ENCODE peak calls at places on chromosomes 13 and 19, in five cellular contexts. T, Y, N, A and P are unnamed samples.

GRCh38 chr19:32581704-32582164 is 744 bp downstream of the PDCD5 start:
- DNase-seq in A (peak; percentile 15), Y (no peak), T (no peak), N (no peak), P (no peak)

GRCh38 chr13:58048670-58049069 is 417.1 kb downstream of the PCDH17 start:
- DNase-seq in Y (no peak), A (no peak), T (no peak), N (no peak), P (no peak)

GRCh38 chr19:39557791-39558622 is 18.0 kb upstream of the EID2 start:
- DNase-seq in T (no peak), N (peak; percentile 37), Y (no peak), A (no peak), P (no peak)

GRCh38 chr13:76809369-76809768 is 76.8 kb downstream of the KCTD12 start:
- DNase-seq in Y (no peak), A (no peak), T (no peak), N (no peak), P (no peak)

GRCh38 chr13:32254416-32254815 is 60.7 kb downstream of the ZAR1L start:
- DNase-seq in N (no peak), Y (no peak), A (no peak), T (no peak), P (no peak)

GRCh38 chr13:23851106-23851505 is 38.1 kb downstream of the MIPEP start:
- DNase-seq in N (no peak), T (no peak), Y (no peak), A (no peak), P (no peak)

GRCh38 chr19:6611441-6611852 is 20.5 kb upstream of the CD70 start:
- DNase-seq in Y (no peak), A (no peak), N (no peak), T (no peak), P (no peak)

GRCh38 chr13:99041337-99041736 is 63.5 kb upstream of the DOCK9 start:
- DNase-seq in N (no peak), T (no peak), A (no peak), Y (no peak), P (no peak)

GRCh38 chr13:51638497-51638871 is 54.2 kb downstream of the WDFY2 start:
- DNase-seq in T (no peak), Y (no peak), A (no peak), N (no peak), P (no peak)

GRCh38 chr13:22009937-22010336 is 339.1 kb downstream of the FGF9 start:
- DNase-seq in T (no peak), N (no peak), A (no peak), Y (no peak), P (no peak)

GRCh38 chr13:46361535-46361934 is 25.5 kb downstream of the RUBCNL start:
- DNase-seq in T (no peak), N (no peak), Y (no peak), A (no peak), P (no peak)

GRCh38 chr13:60369242-60369641 is 27.8 kb upstream of the TDRD3 start:
- DNase-seq in N (no peak), T (no peak), A (no peak), Y (no peak), P (no peak)

GRCh38 chr19:4523306-4524110 is 5.2 kb upstream of the PLIN4 start:
- DNase-seq in T (peak; percentile 29), Y (no peak), A (peak; percentile 34), N (no peak), P (no peak)

GRCh38 chr19:3146677-3147100 is 10.9 kb downstream of the GNA15 start:
- DNase-seq in A (no peak), N (no peak), Y (no peak), T (no peak), P (no peak)

GRCh38 chr13:49303533-49304252 is 56.0 kb downstream of the CDADC1 start:
- DNase-seq in Y (peak; percentile 70), T (no peak), A (peak; percentile 48), N (no peak), P (no peak)

GRCh38 chr13:100100115-100100879 is 11.4 kb downstream of the PCCA start:
- DNase-seq in A (peak; percentile 20), N (no peak), T (no peak), Y (no peak), P (no peak)

GRCh38 chr19:40344422-40344821 is 3.8 kb downstream of the C19orf47 start:
- DNase-seq in T (no peak), N (no peak), A (no peak), Y (no peak), P (no peak)

GRCh38 chr13:105047676-105048295 is 1487.7 kb downstream of the EFNB2 start:
- DNase-seq in Y (no peak), T (no peak), A (no peak), N (no peak), P (no peak)

GRCh38 chr13:47463726-47464125 is 537.3 kb downstream of the SUCLA2 start:
- DNase-seq in A (no peak), N (no peak), Y (no peak), T (no peak), P (no peak)

GRCh38 chr19:12202250-12202649 is 39.4 kb downstream of the ZNF136 start:
- DNase-seq in T (no peak), Y (no peak), N (no peak), A (no peak), P (no peak)

GRCh38 chr19:2634960-2635359 is 67.5 kb downstream of the GNG7 start:
- DNase-seq in N (no peak), A (no peak), T (no peak), Y (no peak), P (no peak)

GRCh38 chr19:2495130-2495641 is 19.3 kb downstream of the GADD45B start:
- DNase-seq in Y (peak; percentile 93), A (peak; percentile 88), T (no peak), N (no peak), P (no peak)

GRCh38 chr19:47819841-47820244 is 1.9 kb upstream of the CRX start:
- DNase-seq in A (no peak), T (no peak), N (no peak), Y (no peak), P (no peak)

GRCh38 chr19:32824906-32825608 is 44.5 kb downstream of the SLC7A9 start:
- DNase-seq in A (no peak), Y (no peak), N (no peak), T (no peak), P (no peak)

GRCh38 chr13:87675851-87676250 is 4.7 kb downstream of the SLITRK5 start:
- DNase-seq in N (no peak), A (no peak), Y (no peak), T (no peak), P (no peak)

DNA sequence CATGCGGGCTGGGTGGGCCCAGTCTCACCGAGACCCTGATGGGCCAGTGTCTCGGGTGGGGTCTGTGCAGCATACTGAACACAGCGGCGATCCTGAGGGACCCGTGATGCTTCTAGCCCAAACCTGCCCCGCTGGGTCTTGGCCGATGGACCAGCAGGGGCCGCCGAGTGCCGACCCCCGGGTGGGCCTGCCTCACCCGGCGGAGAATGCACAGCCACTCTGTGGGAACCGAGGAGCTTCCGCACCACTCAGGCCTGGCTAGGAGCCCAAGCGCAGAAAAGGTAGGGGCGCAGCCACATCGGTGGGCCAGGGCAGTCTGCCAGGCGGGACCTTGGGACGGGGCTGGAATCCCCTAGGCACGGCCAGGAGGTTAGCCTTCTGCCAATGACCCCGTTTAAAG is 72.6 kb downstream of the TEX26 start:
- DNase-seq in N (no peak), T (no peak), A (no peak), Y (no peak), P (no peak)
- TF ChIP-seq POLR2A in N (no peak), T (no peak), A (no peak), Y (no peak), P (no peak)

GRCh38 chr13:97256343-97256783 is 34.2 kb downstream of the MBNL2 start:
- DNase-seq in T (peak; percentile 98), A (no peak), Y (no peak), N (no peak), P (no peak)

GRCh38 chr13:97259787-97260641 is 37.9 kb downstream of the MBNL2 start:
- DNase-seq in N (no peak), Y (no peak), T (no peak), A (no peak), P (no peak)

GRCh38 chr13:97257228-97257755 is 35.2 kb downstream of the MBNL2 start:
- DNase-seq in T (no peak), A (no peak), N (no peak), Y (no peak), P (no peak)

GRCh38 chr13:97257800-97258799 is 36.0 kb downstream of the MBNL2 start:
- DNase-seq in Y (peak; percentile 83), N (no peak), T (peak; percentile 93), A (peak; percentile 64), P (no peak)

DNA sequence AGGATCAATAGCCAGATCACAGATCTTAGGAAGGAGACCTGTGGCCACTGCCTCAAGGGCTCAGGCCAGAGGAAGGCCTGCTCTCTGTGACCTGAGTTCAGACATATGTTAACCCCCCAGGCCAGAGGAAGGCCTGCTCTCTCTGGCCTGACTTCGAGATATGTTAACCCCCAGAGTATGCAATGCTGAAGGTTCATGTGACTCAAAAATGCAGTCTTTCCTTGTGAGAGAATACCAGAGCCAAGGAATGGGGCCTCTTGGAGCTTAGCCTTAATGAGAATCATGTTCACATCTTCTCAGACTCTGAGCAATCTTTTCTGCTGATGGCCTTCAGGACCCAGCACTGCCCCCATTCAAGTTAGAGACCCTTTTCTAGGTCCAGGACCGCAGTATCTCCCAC is 36.7 kb downstream of the MBNL2 start:
- DNase-seq in A (no peak), N (no peak), Y (no peak), T (no peak), P (no peak)
- H3K4me1 ChIP-seq in A (peaks cover 95% of the 10 kb centered on the region), N (peaks cover 99% of the 10 kb centered on the region), Y (peaks cover 85% of the 10 kb centered on the region), T (peaks cover 89% of the 10 kb centered on the region), P (peaks cover 87% of the 10 kb centered on the region)

GRCh38 chr19:51552996-51553725 is 17.9 kb upstream of the ZNF175 start:
- DNase-seq in N (no peak), T (peak; percentile 13), A (peak; percentile 49), Y (no peak), P (no peak)
- H3K4me3 ChIP-seq in N (no peak overlapping the region), T (no peak overlapping the region), A (no peak overlapping the region), Y (no peak overlapping the region), P (no peak overlapping the region)

DNA sequence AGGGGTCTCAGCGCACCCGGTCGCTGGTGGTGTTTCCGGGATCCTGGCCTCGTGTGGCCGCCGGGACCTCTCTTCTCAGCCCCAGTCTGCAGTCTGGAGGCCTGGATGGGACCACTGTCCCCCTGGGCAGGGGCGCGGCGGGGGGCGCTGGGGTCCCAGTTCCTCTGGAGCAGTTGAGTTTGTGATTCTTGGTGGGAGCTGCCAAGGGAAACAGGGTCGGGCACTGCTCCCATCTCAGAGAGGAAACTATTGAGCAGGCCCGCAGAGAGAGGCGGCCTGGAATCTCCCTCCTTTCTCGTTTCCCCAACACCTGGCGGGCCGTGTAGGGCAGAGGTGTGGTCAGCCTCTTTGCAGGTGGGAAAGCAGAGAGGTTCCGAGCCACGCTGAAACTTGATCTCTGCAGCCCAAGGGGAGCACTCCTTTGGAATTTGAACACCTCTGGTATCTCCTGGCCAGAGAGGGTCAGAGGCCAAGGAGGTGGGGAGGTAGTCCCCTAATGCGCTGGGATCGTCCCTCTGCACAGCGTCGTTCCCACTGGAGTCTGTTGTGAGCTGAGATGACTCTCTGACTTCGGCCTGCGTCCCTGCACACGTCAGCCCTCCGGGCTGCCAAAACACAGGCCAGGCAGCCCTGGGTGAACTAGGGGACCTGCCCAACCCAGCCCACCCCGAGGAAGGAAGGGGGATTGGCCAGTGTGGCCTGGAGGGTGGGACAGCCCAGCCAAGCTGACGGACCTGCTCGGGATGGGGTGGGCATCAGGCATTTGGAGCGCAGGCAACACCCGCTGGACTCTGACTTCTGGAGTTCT is 769 bp downstream of the PLEKHF1 start:
- DNase-seq in Y (peak; percentile 88), T (no peak), A (peak; percentile 63), N (no peak), P (no peak)
- TF ChIP-seq POLR2A in Y (peak; percentile 44), T (no peak), A (peak; percentile 84), N (peak; percentile 51), P (no peak)